ENCODE peak calls at places on chromosomes 7 and 10, in seven cellular contexts. One of them, this sample, is unnamed.

GRCh38 chr10:29957887-29958330 is 101.5 kb downstream of the JCAD start:
- DNase-seq in AG08395: no peak
- DNase-seq in T-cell: no peak
- DNase-seq in activated naive CD4-positive, alpha-beta T cell treated with anti-CD3 and anti-CD28 coated beads, Interleukin-2, amount 10 ng/mL, durations not matched to agents 7 days and 5 days: no peak
- DNase-seq in stimulated activated CD4-positive, alpha-beta T cell treated with anti-CD3 and anti-CD28 coated beads, Interleukin-1b, Interleukin-23, amount 100 ng/mL, for 1 hour: no peak
- DNase-seq in lower leg skin: no peak
- DNase-seq in caudate nucleus: no peak
- DNase-seq in this sample: no peak

GRCh38 chr10:82982110-82982608 is 1107.2 kb downstream of the NRG3 start:
- DNase-seq in AG08395: peak
- DNase-seq in T-cell: no peak
- DNase-seq in activated naive CD4-positive, alpha-beta T cell treated with anti-CD3 and anti-CD28 coated beads, Interleukin-2, amount 10 ng/mL, durations not matched to agents 7 days and 5 days: no peak
- DNase-seq in stimulated activated CD4-positive, alpha-beta T cell treated with anti-CD3 and anti-CD28 coated beads, Interleukin-1b, Interleukin-23, amount 100 ng/mL, for 1 hour: no peak
- DNase-seq in lower leg skin: no peak
- DNase-seq in caudate nucleus: no peak
- DNase-seq in this sample: peak

GRCh38 chr10:30387646-30388243 is 38.7 kb upstream of the MTPAP start:
- DNase-seq in AG08395: peak
- DNase-seq in T-cell: no peak
- DNase-seq in activated naive CD4-positive, alpha-beta T cell treated with anti-CD3 and anti-CD28 coated beads, Interleukin-2, amount 10 ng/mL, durations not matched to agents 7 days and 5 days: no peak
- DNase-seq in stimulated activated CD4-positive, alpha-beta T cell treated with anti-CD3 and anti-CD28 coated beads, Interleukin-1b, Interleukin-23, amount 100 ng/mL, for 1 hour: no peak
- DNase-seq in lower leg skin: no peak
- DNase-seq in caudate nucleus: no peak
- DNase-seq in this sample: no peak

GRCh38 chr7:149624006-149624405 is 126.4 kb upstream of the ZNF746 start:
- DNase-seq in AG08395: no peak
- DNase-seq in T-cell: peak
- DNase-seq in activated naive CD4-positive, alpha-beta T cell treated with anti-CD3 and anti-CD28 coated beads, Interleukin-2, amount 10 ng/mL, durations not matched to agents 7 days and 5 days: peak
- DNase-seq in stimulated activated CD4-positive, alpha-beta T cell treated with anti-CD3 and anti-CD28 coated beads, Interleukin-1b, Interleukin-23, amount 100 ng/mL, for 1 hour: peak
- DNase-seq in lower leg skin: peak
- DNase-seq in caudate nucleus: no peak
- DNase-seq in this sample: no peak

GRCh38 chr7:145698526-145699262 is 417.9 kb upstream of the CNTNAP2 start:
- DNase-seq in AG08395: peak
- DNase-seq in T-cell: no peak
- DNase-seq in activated naive CD4-positive, alpha-beta T cell treated with anti-CD3 and anti-CD28 coated beads, Interleukin-2, amount 10 ng/mL, durations not matched to agents 7 days and 5 days: no peak
- DNase-seq in stimulated activated CD4-positive, alpha-beta T cell treated with anti-CD3 and anti-CD28 coated beads, Interleukin-1b, Interleukin-23, amount 100 ng/mL, for 1 hour: no peak
- DNase-seq in lower leg skin: no peak
- DNase-seq in caudate nucleus: no peak
- DNase-seq in this sample: no peak

GRCh38 chr7:92731327-92732063 is 104.9 kb downstream of the CDK6 start:
- DNase-seq in AG08395: no peak
- DNase-seq in T-cell: no peak
- DNase-seq in activated naive CD4-positive, alpha-beta T cell treated with anti-CD3 and anti-CD28 coated beads, Interleukin-2, amount 10 ng/mL, durations not matched to agents 7 days and 5 days: no peak
- DNase-seq in stimulated activated CD4-positive, alpha-beta T cell treated with anti-CD3 and anti-CD28 coated beads, Interleukin-1b, Interleukin-23, amount 100 ng/mL, for 1 hour: no peak
- DNase-seq in lower leg skin: no peak
- DNase-seq in caudate nucleus: no peak
- DNase-seq in this sample: no peak

GRCh38 chr10:119595715-119596515 is 849 bp downstream of the TIAL1 start:
- DNase-seq in AG08395: peak
- DNase-seq in T-cell: peak
- DNase-seq in activated naive CD4-positive, alpha-beta T cell treated with anti-CD3 and anti-CD28 coated beads, Interleukin-2, amount 10 ng/mL, durations not matched to agents 7 days and 5 days: peak
- DNase-seq in stimulated activated CD4-positive, alpha-beta T cell treated with anti-CD3 and anti-CD28 coated beads, Interleukin-1b, Interleukin-23, amount 100 ng/mL, for 1 hour: peak
- DNase-seq in lower leg skin: peak
- DNase-seq in caudate nucleus: no peak
- DNase-seq in this sample: peak

GRCh38 chr7:25656071-25656470 is 427.8 kb upstream of the NPVF start:
- DNase-seq in AG08395: no peak
- DNase-seq in T-cell: no peak
- DNase-seq in activated naive CD4-positive, alpha-beta T cell treated with anti-CD3 and anti-CD28 coated beads, Interleukin-2, amount 10 ng/mL, durations not matched to agents 7 days and 5 days: no peak
- DNase-seq in stimulated activated CD4-positive, alpha-beta T cell treated with anti-CD3 and anti-CD28 coated beads, Interleukin-1b, Interleukin-23, amount 100 ng/mL, for 1 hour: no peak
- DNase-seq in lower leg skin: no peak
- DNase-seq in caudate nucleus: no peak
- DNase-seq in this sample: no peak

GRCh38 chr10:94623572-94623971 is 60.0 kb upstream of the CYP2C18 start:
- DNase-seq in AG08395: no peak
- DNase-seq in T-cell: no peak
- DNase-seq in activated naive CD4-positive, alpha-beta T cell treated with anti-CD3 and anti-CD28 coated beads, Interleukin-2, amount 10 ng/mL, durations not matched to agents 7 days and 5 days: no peak
- DNase-seq in stimulated activated CD4-positive, alpha-beta T cell treated with anti-CD3 and anti-CD28 coated beads, Interleukin-1b, Interleukin-23, amount 100 ng/mL, for 1 hour: no peak
- DNase-seq in lower leg skin: no peak
- DNase-seq in caudate nucleus: no peak
- DNase-seq in this sample: no peak

GRCh38 chr10:115969591-115969990 is 303.4 kb downstream of the GFRA1 start:
- DNase-seq in AG08395: peak
- DNase-seq in T-cell: no peak
- DNase-seq in activated naive CD4-positive, alpha-beta T cell treated with anti-CD3 and anti-CD28 coated beads, Interleukin-2, amount 10 ng/mL, durations not matched to agents 7 days and 5 days: no peak
- DNase-seq in stimulated activated CD4-positive, alpha-beta T cell treated with anti-CD3 and anti-CD28 coated beads, Interleukin-1b, Interleukin-23, amount 100 ng/mL, for 1 hour: no peak
- DNase-seq in lower leg skin: no peak
- DNase-seq in caudate nucleus: no peak
- DNase-seq in this sample: no peak

GRCh38 chr7:89002942-89003618 is 207.5 kb upstream of the TEX47 start:
- DNase-seq in AG08395: no peak
- DNase-seq in T-cell: no peak
- DNase-seq in activated naive CD4-positive, alpha-beta T cell treated with anti-CD3 and anti-CD28 coated beads, Interleukin-2, amount 10 ng/mL, durations not matched to agents 7 days and 5 days: no peak
- DNase-seq in stimulated activated CD4-positive, alpha-beta T cell treated with anti-CD3 and anti-CD28 coated beads, Interleukin-1b, Interleukin-23, amount 100 ng/mL, for 1 hour: no peak
- DNase-seq in lower leg skin: no peak
- DNase-seq in caudate nucleus: no peak
- DNase-seq in this sample: no peak

GRCh38 chr10:73517166-73517888 is 21.5 kb upstream of the PPP3CB start:
- DNase-seq in AG08395: no peak
- DNase-seq in T-cell: no peak
- DNase-seq in activated naive CD4-positive, alpha-beta T cell treated with anti-CD3 and anti-CD28 coated beads, Interleukin-2, amount 10 ng/mL, durations not matched to agents 7 days and 5 days: no peak
- DNase-seq in stimulated activated CD4-positive, alpha-beta T cell treated with anti-CD3 and anti-CD28 coated beads, Interleukin-1b, Interleukin-23, amount 100 ng/mL, for 1 hour: no peak
- DNase-seq in lower leg skin: no peak
- DNase-seq in caudate nucleus: no peak
- DNase-seq in this sample: no peak

GRCh38 chr7:18378989-18379605 is 116.5 kb upstream of the HDAC9 start:
- DNase-seq in AG08395: no peak
- DNase-seq in T-cell: no peak
- DNase-seq in activated naive CD4-positive, alpha-beta T cell treated with anti-CD3 and anti-CD28 coated beads, Interleukin-2, amount 10 ng/mL, durations not matched to agents 7 days and 5 days: no peak
- DNase-seq in stimulated activated CD4-positive, alpha-beta T cell treated with anti-CD3 and anti-CD28 coated beads, Interleukin-1b, Interleukin-23, amount 100 ng/mL, for 1 hour: no peak
- DNase-seq in lower leg skin: no peak
- DNase-seq in caudate nucleus: no peak
- DNase-seq in this sample: no peak

GRCh38 chr10:62384057-62384446 is 9.9 kb downstream of the ZNF365 start:
- DNase-seq in AG08395: peak
- DNase-seq in T-cell: peak
- DNase-seq in activated naive CD4-positive, alpha-beta T cell treated with anti-CD3 and anti-CD28 coated beads, Interleukin-2, amount 10 ng/mL, durations not matched to agents 7 days and 5 days: peak
- DNase-seq in stimulated activated CD4-positive, alpha-beta T cell treated with anti-CD3 and anti-CD28 coated beads, Interleukin-1b, Interleukin-23, amount 100 ng/mL, for 1 hour: peak
- DNase-seq in lower leg skin: no peak
- DNase-seq in caudate nucleus: no peak
- DNase-seq in this sample: no peak

GRCh38 chr7:91348686-91349085 is 84.5 kb downstream of the FZD1 start:
- DNase-seq in AG08395: peak
- DNase-seq in T-cell: no peak
- DNase-seq in activated naive CD4-positive, alpha-beta T cell treated with anti-CD3 and anti-CD28 coated beads, Interleukin-2, amount 10 ng/mL, durations not matched to agents 7 days and 5 days: no peak
- DNase-seq in stimulated activated CD4-positive, alpha-beta T cell treated with anti-CD3 and anti-CD28 coated beads, Interleukin-1b, Interleukin-23, amount 100 ng/mL, for 1 hour: no peak
- DNase-seq in lower leg skin: no peak
- DNase-seq in caudate nucleus: no peak
- DNase-seq in this sample: no peak

GRCh38 chr7:27141138-27141537 is 2.3 kb downstream of the HOXA5 start:
- DNase-seq in AG08395: no peak
- DNase-seq in T-cell: no peak
- DNase-seq in activated naive CD4-positive, alpha-beta T cell treated with anti-CD3 and anti-CD28 coated beads, Interleukin-2, amount 10 ng/mL, durations not matched to agents 7 days and 5 days: no peak
- DNase-seq in stimulated activated CD4-positive, alpha-beta T cell treated with anti-CD3 and anti-CD28 coated beads, Interleukin-1b, Interleukin-23, amount 100 ng/mL, for 1 hour: no peak
- DNase-seq in lower leg skin: peak
- DNase-seq in caudate nucleus: no peak
- DNase-seq in this sample: no peak

GRCh38 chr10:89312973-89313372 is 11.1 kb downstream of the IFIT2 start:
- DNase-seq in AG08395: no peak
- DNase-seq in T-cell: no peak
- DNase-seq in activated naive CD4-positive, alpha-beta T cell treated with anti-CD3 and anti-CD28 coated beads, Interleukin-2, amount 10 ng/mL, durations not matched to agents 7 days and 5 days: no peak
- DNase-seq in stimulated activated CD4-positive, alpha-beta T cell treated with anti-CD3 and anti-CD28 coated beads, Interleukin-1b, Interleukin-23, amount 100 ng/mL, for 1 hour: no peak
- DNase-seq in lower leg skin: no peak
- DNase-seq in caudate nucleus: no peak
- DNase-seq in this sample: no peak

GRCh38 chr10:15780353-15781135 is 60.8 kb upstream of the ITGA8 start:
- DNase-seq in AG08395: no peak
- DNase-seq in T-cell: no peak
- DNase-seq in activated naive CD4-positive, alpha-beta T cell treated with anti-CD3 and anti-CD28 coated beads, Interleukin-2, amount 10 ng/mL, durations not matched to agents 7 days and 5 days: no peak
- DNase-seq in stimulated activated CD4-positive, alpha-beta T cell treated with anti-CD3 and anti-CD28 coated beads, Interleukin-1b, Interleukin-23, amount 100 ng/mL, for 1 hour: no peak
- DNase-seq in lower leg skin: no peak
- DNase-seq in caudate nucleus: no peak
- DNase-seq in this sample: no peak

GRCh38 chr7:17205850-17206353 is 92.5 kb upstream of the AHR start:
- DNase-seq in AG08395: no peak
- DNase-seq in T-cell: no peak
- DNase-seq in activated naive CD4-positive, alpha-beta T cell treated with anti-CD3 and anti-CD28 coated beads, Interleukin-2, amount 10 ng/mL, durations not matched to agents 7 days and 5 days: no peak
- DNase-seq in stimulated activated CD4-positive, alpha-beta T cell treated with anti-CD3 and anti-CD28 coated beads, Interleukin-1b, Interleukin-23, amount 100 ng/mL, for 1 hour: no peak
- DNase-seq in lower leg skin: no peak
- DNase-seq in caudate nucleus: no peak
- DNase-seq in this sample: no peak

GRCh38 chr10:29618341-29619171 is 16.2 kb downstream of the SVIL start:
- DNase-seq in AG08395: no peak
- DNase-seq in T-cell: no peak
- DNase-seq in activated naive CD4-positive, alpha-beta T cell treated with anti-CD3 and anti-CD28 coated beads, Interleukin-2, amount 10 ng/mL, durations not matched to agents 7 days and 5 days: no peak
- DNase-seq in stimulated activated CD4-positive, alpha-beta T cell treated with anti-CD3 and anti-CD28 coated beads, Interleukin-1b, Interleukin-23, amount 100 ng/mL, for 1 hour: no peak
- DNase-seq in lower leg skin: peak
- DNase-seq in caudate nucleus: no peak
- DNase-seq in this sample: no peak

GRCh38 chr7:28988091-28988490 is 30.0 kb upstream of the TRIL start:
- DNase-seq in AG08395: no peak
- DNase-seq in T-cell: no peak
- DNase-seq in activated naive CD4-positive, alpha-beta T cell treated with anti-CD3 and anti-CD28 coated beads, Interleukin-2, amount 10 ng/mL, durations not matched to agents 7 days and 5 days: no peak
- DNase-seq in stimulated activated CD4-positive, alpha-beta T cell treated with anti-CD3 and anti-CD28 coated beads, Interleukin-1b, Interleukin-23, amount 100 ng/mL, for 1 hour: no peak
- DNase-seq in lower leg skin: no peak
- DNase-seq in caudate nucleus: no peak
- DNase-seq in this sample: no peak

GRCh38 chr7:100465702-100466311 is 1.7 kb upstream of the SPACDR start:
- DNase-seq in AG08395: peak
- DNase-seq in T-cell: no peak
- DNase-seq in activated naive CD4-positive, alpha-beta T cell treated with anti-CD3 and anti-CD28 coated beads, Interleukin-2, amount 10 ng/mL, durations not matched to agents 7 days and 5 days: no peak
- DNase-seq in stimulated activated CD4-positive, alpha-beta T cell treated with anti-CD3 and anti-CD28 coated beads, Interleukin-1b, Interleukin-23, amount 100 ng/mL, for 1 hour: no peak
- DNase-seq in lower leg skin: no peak
- DNase-seq in caudate nucleus: peak
- DNase-seq in this sample: peak

GRCh38 chr7:33157311-33157710 is 27.9 kb downstream of the BBS9 start:
- DNase-seq in AG08395: no peak
- DNase-seq in T-cell: no peak
- DNase-seq in activated naive CD4-positive, alpha-beta T cell treated with anti-CD3 and anti-CD28 coated beads, Interleukin-2, amount 10 ng/mL, durations not matched to agents 7 days and 5 days: no peak
- DNase-seq in stimulated activated CD4-positive, alpha-beta T cell treated with anti-CD3 and anti-CD28 coated beads, Interleukin-1b, Interleukin-23, amount 100 ng/mL, for 1 hour: no peak
- DNase-seq in lower leg skin: no peak
- DNase-seq in caudate nucleus: no peak
- DNase-seq in this sample: no peak

GRCh38 chr7:150914196-150914595 is 61.9 kb downstream of the AOC1 start:
- DNase-seq in AG08395: no peak
- DNase-seq in T-cell: no peak
- DNase-seq in activated naive CD4-positive, alpha-beta T cell treated with anti-CD3 and anti-CD28 coated beads, Interleukin-2, amount 10 ng/mL, durations not matched to agents 7 days and 5 days: no peak
- DNase-seq in stimulated activated CD4-positive, alpha-beta T cell treated with anti-CD3 and anti-CD28 coated beads, Interleukin-1b, Interleukin-23, amount 100 ng/mL, for 1 hour: no peak
- DNase-seq in lower leg skin: peak
- DNase-seq in caudate nucleus: no peak
- DNase-seq in this sample: no peak

GRCh38 chr10:30722956-30723355 is 93.4 kb upstream of the LYZL2 start:
- DNase-seq in AG08395: no peak
- DNase-seq in T-cell: no peak
- DNase-seq in activated naive CD4-positive, alpha-beta T cell treated with anti-CD3 and anti-CD28 coated beads, Interleukin-2, amount 10 ng/mL, durations not matched to agents 7 days and 5 days: no peak
- DNase-seq in stimulated activated CD4-positive, alpha-beta T cell treated with anti-CD3 and anti-CD28 coated beads, Interleukin-1b, Interleukin-23, amount 100 ng/mL, for 1 hour: no peak
- DNase-seq in lower leg skin: no peak
- DNase-seq in caudate nucleus: no peak
- DNase-seq in this sample: no peak

GRCh38 chr7:69599879-69600764 is 1.8 kb downstream of the AUTS2 start:
- DNase-seq in AG08395: peak
- DNase-seq in T-cell: no peak
- DNase-seq in activated naive CD4-positive, alpha-beta T cell treated with anti-CD3 and anti-CD28 coated beads, Interleukin-2, amount 10 ng/mL, durations not matched to agents 7 days and 5 days: no peak
- DNase-seq in stimulated activated CD4-positive, alpha-beta T cell treated with anti-CD3 and anti-CD28 coated beads, Interleukin-1b, Interleukin-23, amount 100 ng/mL, for 1 hour: no peak
- DNase-seq in lower leg skin: no peak
- DNase-seq in caudate nucleus: no peak
- DNase-seq in this sample: no peak

GRCh38 chr7:106279425-106280182 is 5.2 kb downstream of the NAMPT start:
- DNase-seq in AG08395: no peak
- DNase-seq in T-cell: no peak
- DNase-seq in activated naive CD4-positive, alpha-beta T cell treated with anti-CD3 and anti-CD28 coated beads, Interleukin-2, amount 10 ng/mL, durations not matched to agents 7 days and 5 days: no peak
- DNase-seq in stimulated activated CD4-positive, alpha-beta T cell treated with anti-CD3 and anti-CD28 coated beads, Interleukin-1b, Interleukin-23, amount 100 ng/mL, for 1 hour: no peak
- DNase-seq in lower leg skin: no peak
- DNase-seq in caudate nucleus: no peak
- DNase-seq in this sample: no peak

GRCh38 chr7:26005683-26006410 is 146.2 kb upstream of the NFE2L3 start:
- DNase-seq in AG08395: no peak
- DNase-seq in T-cell: no peak
- DNase-seq in activated naive CD4-positive, alpha-beta T cell treated with anti-CD3 and anti-CD28 coated beads, Interleukin-2, amount 10 ng/mL, durations not matched to agents 7 days and 5 days: no peak
- DNase-seq in stimulated activated CD4-positive, alpha-beta T cell treated with anti-CD3 and anti-CD28 coated beads, Interleukin-1b, Interleukin-23, amount 100 ng/mL, for 1 hour: no peak
- DNase-seq in lower leg skin: no peak
- DNase-seq in caudate nucleus: no peak
- DNase-seq in this sample: no peak

GRCh38 chr10:121900443-121901174 is 27.2 kb downstream of the ATE1 start:
- DNase-seq in AG08395: peak
- DNase-seq in T-cell: no peak
- DNase-seq in activated naive CD4-positive, alpha-beta T cell treated with anti-CD3 and anti-CD28 coated beads, Interleukin-2, amount 10 ng/mL, durations not matched to agents 7 days and 5 days: peak
- DNase-seq in stimulated activated CD4-positive, alpha-beta T cell treated with anti-CD3 and anti-CD28 coated beads, Interleukin-1b, Interleukin-23, amount 100 ng/mL, for 1 hour: no peak
- DNase-seq in lower leg skin: no peak
- DNase-seq in caudate nucleus: no peak
- DNase-seq in this sample: no peak

GRCh38 chr10:43689618-43689954 is 40.9 kb upstream of the ZNF32 start:
- DNase-seq in AG08395: peak
- DNase-seq in T-cell: no peak
- DNase-seq in activated naive CD4-positive, alpha-beta T cell treated with anti-CD3 and anti-CD28 coated beads, Interleukin-2, amount 10 ng/mL, durations not matched to agents 7 days and 5 days: peak
- DNase-seq in stimulated activated CD4-positive, alpha-beta T cell treated with anti-CD3 and anti-CD28 coated beads, Interleukin-1b, Interleukin-23, amount 100 ng/mL, for 1 hour: no peak
- DNase-seq in lower leg skin: peak
- DNase-seq in caudate nucleus: no peak
- DNase-seq in this sample: peak

GRCh38 chr7:98027342-98028033 is 37.5 kb upstream of the OCM2 start:
- DNase-seq in AG08395: no peak
- DNase-seq in T-cell: no peak
- DNase-seq in activated naive CD4-positive, alpha-beta T cell treated with anti-CD3 and anti-CD28 coated beads, Interleukin-2, amount 10 ng/mL, durations not matched to agents 7 days and 5 days: no peak
- DNase-seq in stimulated activated CD4-positive, alpha-beta T cell treated with anti-CD3 and anti-CD28 coated beads, Interleukin-1b, Interleukin-23, amount 100 ng/mL, for 1 hour: no peak
- DNase-seq in lower leg skin: no peak
- DNase-seq in caudate nucleus: no peak
- DNase-seq in this sample: no peak

GRCh38 chr10:84233940-84234339 is 7.4 kb downstream of the LRIT1 start:
- DNase-seq in AG08395: no peak
- DNase-seq in T-cell: no peak
- DNase-seq in activated naive CD4-positive, alpha-beta T cell treated with anti-CD3 and anti-CD28 coated beads, Interleukin-2, amount 10 ng/mL, durations not matched to agents 7 days and 5 days: no peak
- DNase-seq in stimulated activated CD4-positive, alpha-beta T cell treated with anti-CD3 and anti-CD28 coated beads, Interleukin-1b, Interleukin-23, amount 100 ng/mL, for 1 hour: no peak
- DNase-seq in lower leg skin: no peak
- DNase-seq in caudate nucleus: no peak
- DNase-seq in this sample: no peak

GRCh38 chr7:144384071-144384470 is 19.4 kb downstream of the NOBOX start:
- DNase-seq in AG08395: no peak
- DNase-seq in T-cell: no peak
- DNase-seq in activated naive CD4-positive, alpha-beta T cell treated with anti-CD3 and anti-CD28 coated beads, Interleukin-2, amount 10 ng/mL, durations not matched to agents 7 days and 5 days: no peak
- DNase-seq in stimulated activated CD4-positive, alpha-beta T cell treated with anti-CD3 and anti-CD28 coated beads, Interleukin-1b, Interleukin-23, amount 100 ng/mL, for 1 hour: no peak
- DNase-seq in lower leg skin: peak
- DNase-seq in caudate nucleus: no peak
- DNase-seq in this sample: no peak

GRCh38 chr10:83522881-83523386 is 616.4 kb upstream of the GHITM start:
- DNase-seq in AG08395: peak
- DNase-seq in T-cell: no peak
- DNase-seq in activated naive CD4-positive, alpha-beta T cell treated with anti-CD3 and anti-CD28 coated beads, Interleukin-2, amount 10 ng/mL, durations not matched to agents 7 days and 5 days: no peak
- DNase-seq in stimulated activated CD4-positive, alpha-beta T cell treated with anti-CD3 and anti-CD28 coated beads, Interleukin-1b, Interleukin-23, amount 100 ng/mL, for 1 hour: no peak
- DNase-seq in lower leg skin: no peak
- DNase-seq in caudate nucleus: no peak
- DNase-seq in this sample: no peak

GRCh38 chr10:87761892-87762291 is 56.1 kb downstream of the ATAD1 start:
- DNase-seq in AG08395: no peak
- DNase-seq in T-cell: no peak
- DNase-seq in activated naive CD4-positive, alpha-beta T cell treated with anti-CD3 and anti-CD28 coated beads, Interleukin-2, amount 10 ng/mL, durations not matched to agents 7 days and 5 days: no peak
- DNase-seq in stimulated activated CD4-positive, alpha-beta T cell treated with anti-CD3 and anti-CD28 coated beads, Interleukin-1b, Interleukin-23, amount 100 ng/mL, for 1 hour: peak
- DNase-seq in lower leg skin: no peak
- DNase-seq in caudate nucleus: no peak
- DNase-seq in this sample: no peak

GRCh38 chr7:875476-876076 is 778 bp upstream of the GET4 start:
- DNase-seq in AG08395: no peak
- DNase-seq in T-cell: no peak
- DNase-seq in activated naive CD4-positive, alpha-beta T cell treated with anti-CD3 and anti-CD28 coated beads, Interleukin-2, amount 10 ng/mL, durations not matched to agents 7 days and 5 days: peak
- DNase-seq in stimulated activated CD4-positive, alpha-beta T cell treated with anti-CD3 and anti-CD28 coated beads, Interleukin-1b, Interleukin-23, amount 100 ng/mL, for 1 hour: no peak
- DNase-seq in lower leg skin: no peak
- DNase-seq in caudate nucleus: no peak
- DNase-seq in this sample: no peak